ENCODE peak calls at places on chromosome 1, in four cellular contexts. U, V, P and T are unnamed samples.

GRCh38 chr1:85264150-85264549 is 4.7 kb upstream of the C1orf52 start:
- DNase-seq in U (no peak), V (no peak), P (no peak), T (no peak)

GRCh38 chr1:247539214-247539613 is 3.0 kb upstream of the OR2C3 start:
- DNase-seq in U (no peak), V (no peak), P (no peak), T (no peak)

GRCh38 chr1:108079550-108079949 is 114.6 kb upstream of the VAV3 start:
- DNase-seq in U (no peak), V (peak; percentile 55), P (peak; percentile 18), T (peak; percentile 24)

GRCh38 chr1:169745015-169745861 is 11.4 kb upstream of the SELE start:
- DNase-seq in U (peak; percentile 37), V (no peak), P (no peak), T (no peak)

GRCh38 chr1:203168256-203168786 is 7.3 kb downstream of the MYBPH start:
- DNase-seq in U (no peak), V (no peak), P (no peak), T (no peak)

GRCh38 chr1:115182012-115182715 is 92.9 kb upstream of the TSPAN2 start:
- DNase-seq in U (no peak), V (no peak), P (no peak), T (no peak)

GRCh38 chr1:247437551-247438535 is 20.1 kb downstream of the OR2B11 start:
- DNase-seq in U (no peak), V (no peak), P (no peak), T (no peak)

GRCh38 chr1:212860713-212861581 is 2.9 kb downstream of the FLVCR1 start:
- DNase-seq in U (peak; percentile 26), V (no peak), P (peak; percentile 44), T (no peak)

GRCh38 chr1:116134178-116134773 is 23.1 kb downstream of the MAB21L3 start:
- DNase-seq in U (no peak), V (no peak), P (no peak), T (no peak)

GRCh38 chr1:236992449-236992848 is 11.8 kb downstream of the MT1HL1 start:
- DNase-seq in U (no peak), V (no peak), P (no peak), T (no peak)

GRCh38 chr1:8980656-8981055 is 35.0 kb downstream of the CA6 start:
- DNase-seq in U (no peak), V (no peak), P (no peak), T (no peak)

GRCh38 chr1:199226163-199226562 is 587.3 kb downstream of the PTPRC start:
- DNase-seq in U (peak; percentile 72), V (no peak), P (no peak), T (peak; percentile 49)

GRCh38 chr1:116465845-116466685 is 93.0 kb downstream of the ATP1A1 start:
- DNase-seq in U (no peak), V (no peak), P (no peak), T (no peak)

GRCh38 chr1:91781371-91781825 is 104.6 kb downstream of the TGFBR3 start:
- DNase-seq in U (peak; percentile 81), V (no peak), P (no peak), T (no peak)

GRCh38 chr1:17696417-17697301 is 58.5 kb upstream of the ACTL8 start:
- DNase-seq in U (peak; percentile 78), V (no peak), P (peak; percentile 88), T (no peak)

GRCh38 chr1:48025076-48025475 is 27.9 kb upstream of the TRABD2B start:
- DNase-seq in U (no peak), V (no peak), P (no peak), T (no peak)

GRCh38 chr1:83512371-83513004 is 486.4 kb downstream of the TTLL7 start:
- DNase-seq in U (no peak), V (no peak), P (peak; percentile 27), T (no peak)

GRCh38 chr1:216559359-216559758 is 136.1 kb upstream of the USH2A start:
- DNase-seq in U (no peak), V (no peak), P (no peak), T (no peak)

GRCh38 chr1:98046031-98046641 is 125.3 kb upstream of the DPYD start:
- DNase-seq in U (peak; percentile 73), V (no peak), P (peak; percentile 63), T (peak; percentile 20)

GRCh38 chr1:228367798-228368791 is 38.5 kb downstream of the TRIM11 start:
- DNase-seq in U (no peak), V (no peak), P (peak; percentile 62), T (no peak)

GRCh38 chr1:198556969-198557368 is 16.5 kb upstream of the ATP6V1G3 start:
- DNase-seq in U (no peak), V (peak; percentile 63), P (no peak), T (peak; percentile 82)

GRCh38 chr1:233295775-233296322 is 324 bp upstream of the PCNX2 start:
- DNase-seq in U (no peak), V (no peak), P (no peak), T (no peak)

GRCh38 chr1:160711528-160712311 is at the start of gene CD48:
- DNase-seq in U (no peak), V (peak; percentile 61), P (no peak), T (peak; percentile 80)

GRCh38 chr1:93871356-93871755 is 7.7 kb downstream of the DNTTIP2 start:
- DNase-seq in U (no peak), V (no peak), P (no peak), T (no peak)

GRCh38 chr1:62905872-62906271 is 121.9 kb downstream of the ATG4C start:
- DNase-seq in U (no peak), V (no peak), P (peak; percentile 18), T (no peak)

GRCh38 chr1:100989306-100990077 is 36.1 kb downstream of the DPH5 start:
- DNase-seq in U (peak; percentile 93), V (no peak), P (no peak), T (no peak)

GRCh38 chr1:237562247-237562823 is 328.4 kb downstream of the ZP4 start:
- DNase-seq in U (peak; percentile 65), V (no peak), P (peak; percentile 96), T (peak; percentile 16)

GRCh38 chr1:25854554-25854953 is 4.7 kb downstream of the AUNIP start:
- DNase-seq in U (peak; percentile 26), V (no peak), P (no peak), T (no peak)

GRCh38 chr1:101460709-101461108 is 223.9 kb downstream of the S1PR1 start:
- DNase-seq in U (peak; percentile 23), V (no peak), P (no peak), T (no peak)

GRCh38 chr1:68145418-68146126 is 86.8 kb downstream of the WLS start:
- DNase-seq in U (no peak), V (no peak), P (no peak), T (no peak)

GRCh38 chr1:35282172-35282571 is 13.7 kb downstream of the ZMYM4 start:
- DNase-seq in U (no peak), V (no peak), P (no peak), T (no peak)

GRCh38 chr1:172341697-172342096 is 78.8 kb upstream of the C1orf105 start:
- DNase-seq in U (no peak), V (no peak), P (no peak), T (no peak)

GRCh38 chr1:114725230-114725629 is 8.7 kb upstream of the NRAS start:
- DNase-seq in U (peak; percentile 13), V (no peak), P (no peak), T (no peak)

GRCh38 chr1:229024528-229025119 is 246.3 kb upstream of the RAB4A start:
- DNase-seq in U (peak; percentile 91), V (no peak), P (no peak), T (no peak)

GRCh38 chr1:210340311-210340710 is 11.6 kb downstream of the HHAT start:
- DNase-seq in U (no peak), V (no peak), P (no peak), T (no peak)